ENCODE peak calls at places on chromosome 6, in eight cellular contexts. Z is fibroblast of lung, J is mammary epithelial cell, E is kidney, W is IMR-90, P is NT2/D1, A is HCT116, R is K562. D is an unnamed sample.

GRCh38 chr6:111653434-111653833 is 47.8 kb upstream of the TRAF3IP2 start:
- DNase-seq in E (no peak), J (no peak), R (no peak), P (no peak), W (no peak), A (no peak), Z (no peak), D (no peak)

GRCh38 chr6:123972600-123973294 is 169.1 kb downstream of the NKAIN2 start:
- DNase-seq in E (no peak), J (no peak), Z (no peak), P (no peak), R (no peak), W (no peak), A (no peak), D (no peak)

GRCh38 chr6:157993076-157993475 is 11.4 kb downstream of the SYNJ2 start:
- DNase-seq in W (no peak), R (no peak), A (no peak), J (no peak), P (no peak), E (no peak), Z (no peak), D (no peak)

GRCh38 chr6:45900808-45901752 is 114.6 kb downstream of the CLIC5 start:
- DNase-seq in Z (peak), A (no peak), R (no peak), W (no peak), J (no peak), E (no peak), P (peak), D (peak)

GRCh38 chr6:170147832-170148708 is 142.8 kb downstream of the DLL1 start:
- DNase-seq in E (peak), W (no peak), P (no peak), Z (no peak), J (no peak), A (no peak), R (no peak), D (no peak)

GRCh38 chr6:81772741-81773140 is 20.3 kb upstream of the TENT5A start:
- DNase-seq in E (no peak), J (peak), A (no peak), W (peak), P (no peak), R (no peak), Z (peak), D (peak)

GRCh38 chr6:74320076-74320475 is 624.1 kb downstream of the CD109 start:
- DNase-seq in A (no peak), W (no peak), P (peak), E (no peak), Z (no peak), J (no peak), R (no peak), D (no peak)

GRCh38 chr6:10230533-10230932 is 184.3 kb downstream of the TFAP2A start:
- DNase-seq in P (no peak), E (no peak), W (no peak), A (no peak), Z (no peak), J (no peak), R (no peak), D (no peak)

GRCh38 chr6:42251500-42251899 is 33.8 kb upstream of the MRPS10 start:
- DNase-seq in A (no peak), E (no peak), J (no peak), W (peak), P (no peak), Z (peak), R (no peak), D (no peak)

GRCh38 chr6:21824431-21825180 is 231.1 kb downstream of the SOX4 start:
- DNase-seq in J (no peak), E (no peak), Z (no peak), P (no peak), A (no peak), R (no peak), W (peak), D (no peak)

GRCh38 chr6:127554435-127555006 is 22.5 kb upstream of the C6orf58 start:
- DNase-seq in J (peak), W (peak), A (peak), Z (peak), E (no peak), R (no peak), P (no peak), D (peak)

GRCh38 chr6:107823047-107823557 is 1.0 kb downstream of the SCML4 start:
- DNase-seq in J (no peak), P (no peak), W (no peak), E (no peak), R (no peak), A (no peak), Z (no peak), D (no peak)

GRCh38 chr6:163777379-163777686 is 362.8 kb downstream of the QKI start:
- DNase-seq in A (no peak), W (no peak), J (no peak), Z (no peak), P (no peak), R (peak), E (no peak), D (no peak)

GRCh38 chr6:148559848-148560433 is 186.9 kb upstream of the UST start:
- DNase-seq in E (peak), R (peak), A (peak), Z (peak), W (peak), J (peak), P (peak), D (peak)

GRCh38 chr6:19309661-19310060 is 527.5 kb upstream of the ID4 start:
- DNase-seq in P (no peak), W (no peak), Z (no peak), R (no peak), J (no peak), A (no peak), E (no peak), D (no peak)

GRCh38 chr6:19317587-19317986 is 519.6 kb upstream of the ID4 start:
- DNase-seq in P (no peak), R (no peak), J (no peak), W (no peak), A (no peak), Z (no peak), E (no peak), D (no peak)

GRCh38 chr6:19311786-19312185 is 525.4 kb upstream of the ID4 start:
- DNase-seq in P (peak), W (no peak), A (no peak), J (no peak), E (no peak), Z (no peak), R (no peak), D (no peak)

GRCh38 chr6:19312291-19312978 is 524.7 kb upstream of the ID4 start:
- DNase-seq in R (no peak), J (no peak), A (no peak), E (no peak), P (peak), Z (no peak), W (no peak), D (no peak)
- H3K9ac ChIP-seq in R (no peak), J (no peak), A (no peak), E (no peak), P (no peak), Z (no peak), W (no peak), D (no peak)

DNA sequence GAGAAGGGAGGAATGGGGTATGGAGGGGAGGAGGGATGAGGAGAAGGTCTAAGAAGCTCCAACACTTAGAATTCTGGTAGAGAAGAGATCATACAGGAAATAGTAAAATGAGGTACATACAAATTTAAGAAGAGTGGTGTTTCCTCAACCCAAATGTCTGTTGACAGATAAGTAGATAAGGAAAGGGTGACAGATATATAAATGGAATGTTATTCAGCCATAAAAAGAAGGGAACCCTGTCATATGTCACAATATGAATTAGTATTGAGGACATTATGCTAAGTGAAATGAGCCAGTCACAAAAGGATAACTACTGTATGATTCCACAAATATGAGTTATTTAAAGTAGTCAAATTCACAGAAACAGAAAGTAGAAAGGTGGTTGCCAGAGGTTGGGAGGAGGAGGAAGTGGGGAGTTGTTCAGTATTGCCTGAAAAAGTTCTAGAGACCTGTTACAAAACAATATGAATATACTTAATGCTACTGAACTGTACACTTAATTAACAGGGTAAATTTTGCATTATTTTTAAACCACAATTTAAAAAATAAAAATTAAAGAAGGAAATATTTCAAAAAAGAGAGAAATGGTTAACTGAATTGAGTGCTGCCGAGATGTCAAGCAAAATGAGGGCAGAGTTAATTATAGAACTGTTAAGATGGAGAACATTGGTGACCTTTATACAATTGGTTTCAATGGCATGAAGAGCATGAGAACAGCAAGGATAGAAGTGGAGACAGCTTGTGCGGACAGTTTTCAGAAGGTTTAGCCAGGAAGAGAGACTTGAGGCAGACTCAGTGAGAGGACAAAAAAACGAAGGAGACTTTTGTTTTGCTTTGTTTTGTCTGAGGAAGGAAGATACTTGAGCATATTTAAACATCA is 47.6 kb upstream of the ADGRF4 start:
- DNase-seq in R (no peak), P (no peak), W (no peak), A (no peak), E (no peak), Z (peak), J (no peak), D (peak)
- H3K9ac ChIP-seq in R (no peak), P (no peak), W (no peak), A (no peak), E (no peak), Z (no peak), J (no peak), D (no peak)

GRCh38 chr6:64230530-64230929 is 594.9 kb downstream of the PHF3 start:
- DNase-seq in A (no peak), W (no peak), R (no peak), P (no peak), Z (no peak), J (no peak), E (no peak), D (no peak)
- H3K9ac ChIP-seq in A (no peak), W (no peak), R (no peak), P (no peak), Z (no peak), J (no peak), E (no peak), D (no peak)

DNA sequence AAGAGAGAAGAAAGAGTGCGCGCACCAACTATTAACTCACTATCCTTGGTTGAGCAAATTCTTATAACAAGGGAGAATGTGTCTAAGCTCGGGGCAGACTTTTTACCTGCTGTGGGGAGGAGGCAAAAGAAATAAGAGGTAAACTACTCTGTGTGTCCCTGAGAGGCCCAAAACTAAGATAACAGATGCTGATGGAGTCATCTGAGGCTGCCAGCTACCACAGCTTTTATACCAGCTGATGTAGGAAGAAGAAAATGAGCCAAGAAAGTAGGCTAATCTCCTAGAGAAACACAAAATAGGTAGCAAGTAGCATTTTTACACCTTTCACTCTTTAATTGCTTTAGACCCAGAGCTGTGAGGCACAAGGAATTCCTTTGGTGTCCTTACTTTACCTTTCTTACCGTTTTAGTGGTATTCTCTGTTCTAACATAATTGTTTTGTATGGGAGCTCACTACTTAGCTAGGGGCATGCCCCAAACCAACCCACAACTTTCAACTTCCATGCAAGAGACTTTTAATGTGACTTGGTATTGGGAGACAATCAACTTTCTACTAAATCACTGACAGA is 27.8 kb upstream of the PIM1 start:
- DNase-seq in Z (peak), W (peak), E (no peak), P (no peak), A (no peak), J (no peak), R (no peak), D (no peak)
- H3K9ac ChIP-seq in Z (no peak), W (peak), E (peak), P (peak), A (no peak), J (no peak), R (no peak), D (peak)

DNA sequence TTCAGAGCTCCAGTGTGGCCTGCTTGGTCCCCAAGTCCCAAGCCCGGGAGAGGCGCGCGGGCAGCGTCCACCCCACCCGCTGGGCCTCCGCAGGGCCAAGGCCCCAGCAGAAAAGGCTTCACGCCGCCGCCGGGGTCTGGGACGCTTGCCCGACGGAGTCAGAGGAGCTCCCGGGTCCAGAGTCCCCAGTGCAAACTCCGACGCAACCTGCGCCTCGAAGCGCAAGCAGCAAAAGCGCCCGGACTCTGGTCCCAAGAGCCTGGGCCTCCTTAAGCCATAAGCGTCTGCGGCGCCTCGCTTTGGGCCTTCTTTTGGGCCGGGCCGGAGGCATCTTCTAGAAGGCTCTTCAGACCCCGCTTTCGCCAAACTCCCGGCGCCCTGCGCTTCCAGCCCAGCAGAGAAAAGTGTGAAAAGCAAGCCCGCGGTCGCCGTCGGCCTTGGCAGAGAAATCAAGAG is 1.4 kb downstream of the TBX18 start:
- DNase-seq in R (no peak), Z (no peak), J (no peak), E (peak), A (no peak), W (no peak), P (no peak), D (peak)
- H3K9ac ChIP-seq in R (peak), Z (peak), J (no peak), E (no peak), A (peak), W (no peak), P (no peak), D (peak)

GRCh38 chr6:27474172-27474465 is 1.2 kb upstream of the ZNF184 start:
- DNase-seq in J (no peak), W (no peak), P (no peak), Z (no peak), E (no peak), A (no peak), R (no peak), D (no peak)
- H3K9ac ChIP-seq in J (no peak), W (no peak), P (no peak), Z (no peak), E (no peak), A (peak), R (peak), D (peak)

GRCh38 chr6:26055670-26056582 is 31.3 kb upstream of the HFE start:
- DNase-seq in Z (peak), E (peak), A (peak), J (peak), R (peak), W (peak), P (no peak), D (peak)
- H3K9ac ChIP-seq in Z (peak), E (peak), A (peak), J (peak), R (peak), W (peak), P (peak), D (peak)

GRCh38 chr6:3209114-3210023 is 18.1 kb downstream of the TUBB2B start:
- DNase-seq in E (peak), A (peak), W (peak), J (peak), Z (peak), P (peak), R (peak), D (peak)

GRCh38 chr6:3212261-3212660 is 15.2 kb downstream of the TUBB2B start:
- DNase-seq in P (no peak), Z (no peak), R (no peak), A (no peak), J (no peak), E (no peak), W (no peak), D (no peak)

GRCh38 chr6:3213334-3213695 is 14.1 kb downstream of the TUBB2B start:
- DNase-seq in P (no peak), Z (no peak), R (no peak), W (no peak), J (no peak), A (no peak), E (no peak), D (no peak)

GRCh38 chr6:3210024-3210610 is 17.3 kb downstream of the TUBB2B start:
- DNase-seq in Z (no peak), W (peak), P (no peak), J (no peak), E (no peak), R (no peak), A (no peak), D (no peak)

GRCh38 chr6:3211681-3212080 is 15.8 kb downstream of the TUBB2B start:
- DNase-seq in A (no peak), J (no peak), R (no peak), P (no peak), Z (no peak), E (no peak), W (no peak), D (peak)
- H3K9ac ChIP-seq in A (no peak), J (no peak), R (no peak), P (no peak), Z (no peak), E (no peak), W (no peak), D (no peak)

GRCh38 chr6:53526000-53526399 is 18.9 kb downstream of the GCLC start:
- DNase-seq in A (no peak), E (no peak), W (no peak), P (no peak), J (peak), R (no peak), Z (no peak), D (no peak)

GRCh38 chr6:53528107-53528506 is 16.8 kb downstream of the GCLC start:
- DNase-seq in W (no peak), R (no peak), Z (no peak), P (no peak), J (no peak), A (no peak), E (no peak), D (no peak)

GRCh38 chr6:53529324-53530036 is 15.4 kb downstream of the GCLC start:
- DNase-seq in W (no peak), E (no peak), J (no peak), P (no peak), Z (no peak), R (no peak), A (no peak), D (no peak)

GRCh38 chr6:53524455-53524815 is 20.5 kb downstream of the GCLC start:
- DNase-seq in J (no peak), Z (peak), P (no peak), A (no peak), E (no peak), R (no peak), W (peak), D (peak)

DNA sequence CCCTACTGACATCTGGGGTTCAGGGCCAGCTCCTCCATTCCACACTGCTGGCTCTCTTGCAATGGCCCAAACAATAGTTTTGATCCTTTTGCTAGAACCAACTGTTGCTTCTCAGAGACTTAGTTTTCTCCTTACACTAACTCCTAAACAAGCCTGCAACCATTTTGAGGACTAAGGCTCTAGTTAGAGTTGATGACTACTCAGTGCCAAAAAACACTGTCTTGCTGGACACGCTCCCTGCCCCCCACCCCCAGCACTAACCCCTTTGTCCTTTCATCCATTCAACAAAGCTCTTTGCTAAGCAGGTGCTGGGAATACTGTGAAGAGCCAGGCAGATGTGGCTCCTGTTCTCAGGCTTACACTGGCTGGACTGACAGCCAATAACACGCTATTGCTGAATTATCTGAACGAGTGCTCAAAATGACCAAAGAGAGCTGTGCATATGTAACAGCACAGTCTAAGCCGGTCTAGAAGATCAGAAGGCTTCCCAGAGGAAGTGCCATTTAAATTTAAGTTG is 17.6 kb downstream of the GCLC start:
- DNase-seq in P (no peak), Z (no peak), A (no peak), W (no peak), E (no peak), J (no peak), R (no peak), D (no peak)
- H3K9ac ChIP-seq in P (no peak), Z (no peak), A (no peak), W (no peak), E (no peak), J (no peak), R (no peak), D (no peak)

D was measured in adipocyte.